ENCODE peak calls at places on chromosome 6, in six cellular contexts. O is astrocyte, K is omental fat pad, Z is astrocyte of the spinal cord, V is fibroblast of mammary gland, A is fibroblast of the aortic adventitia. G is an unnamed sample.

GRCh38 chr6:1190361-1190760 is 121.5 kb upstream of the FOXQ1 start:
- DNase-seq in K (no peak), V (peak), A (peak), O (peak), Z (peak), G (no peak)

GRCh38 chr6:26195924-26196845 is 109.0 kb downstream of the HFE start:
- DNase-seq in O (no peak), K (no peak), A (peak), V (no peak), Z (peak), G (no peak)

GRCh38 chr6:38929560-38929959 is 119.0 kb upstream of the GLP1R start:
- DNase-seq in K (no peak), A (no peak), Z (no peak), V (no peak), O (no peak), G (no peak)

GRCh38 chr6:170293881-170294755 is 3.2 kb upstream of the DLL1 start:
- DNase-seq in V (no peak), A (no peak), Z (no peak), O (no peak), K (no peak), G (no peak)

GRCh38 chr6:167306401-167306998 is 15.4 kb downstream of the UNC93A start:
- DNase-seq in O (peak), K (no peak), A (peak), Z (peak), V (no peak), G (no peak)

GRCh38 chr6:138996524-138996923 is 8.5 kb upstream of the REPS1 start:
- DNase-seq in A (no peak), Z (no peak), V (no peak), K (no peak), O (no peak), G (no peak)

GRCh38 chr6:157695301-157696030 is 127.6 kb upstream of the SNX9 start:
- DNase-seq in V (no peak), A (no peak), K (no peak), O (no peak), Z (no peak), G (no peak)

GRCh38 chr6:6678811-6679210 is 90.3 kb downstream of the LY86 start:
- DNase-seq in A (no peak), K (no peak), O (no peak), V (no peak), Z (no peak), G (no peak)

GRCh38 chr6:147016440-147016839 is 187.8 kb upstream of the STXBP5 start:
- DNase-seq in O (no peak), K (no peak), A (no peak), Z (no peak), V (no peak), G (no peak)

GRCh38 chr6:45681860-45682488 is 304.2 kb upstream of the SUPT3H start:
- DNase-seq in K (no peak), O (no peak), V (peak), A (no peak), Z (no peak), G (no peak)

GRCh38 chr6:167093922-167094432 is 28.9 kb upstream of the CCR6 start:
- DNase-seq in O (no peak), K (no peak), A (no peak), Z (no peak), V (no peak), G (no peak)

GRCh38 chr6:35611235-35611634 is 77.5 kb downstream of the FKBP5 start:
- DNase-seq in K (no peak), V (peak), A (peak), O (peak), Z (peak), G (no peak)

GRCh38 chr6:108589244-108589730 is 28.6 kb downstream of the FOXO3 start:
- DNase-seq in V (peak), A (peak), Z (peak), K (no peak), O (peak), G (no peak)

GRCh38 chr6:45421700-45422540 is 44.2 kb upstream of the SUPT3H start:
- DNase-seq in V (peak), O (peak), A (peak), K (no peak), Z (peak), G (peak)

GRCh38 chr6:27667016-27667415 is 194.1 kb upstream of the ZNF184 start:
- DNase-seq in A (no peak), Z (no peak), K (no peak), V (no peak), O (no peak), G (no peak)

GRCh38 chr6:57324538-57324937 is 7.1 kb downstream of the PRIM2 start:
- DNase-seq in A (peak), Z (peak), V (peak), O (no peak), K (no peak), G (no peak)

GRCh38 chr6:150202934-150203333 is 60.1 kb downstream of the PPP1R14C start:
- DNase-seq in Z (no peak), K (no peak), V (peak), A (peak), O (no peak), G (no peak)

GRCh38 chr6:150898390-150899170 is 33.1 kb downstream of the MTHFD1L start:
- DNase-seq in A (peak), K (no peak), V (peak), Z (peak), O (peak), G (no peak)

GRCh38 chr6:168619560-168620314 is 178.8 kb downstream of the SMOC2 start:
- DNase-seq in Z (no peak), A (no peak), O (no peak), V (no peak), K (no peak), G (no peak)

GRCh38 chr6:168615837-168616236 is 174.9 kb downstream of the SMOC2 start:
- DNase-seq in Z (no peak), K (no peak), A (no peak), V (no peak), O (no peak), G (no peak)

GRCh38 chr6:168618546-168619315 is 177.7 kb downstream of the SMOC2 start:
- DNase-seq in Z (no peak), A (no peak), V (no peak), O (no peak), K (no peak), G (no peak)

GRCh38 chr6:168612586-168612985 is 171.6 kb downstream of the SMOC2 start:
- DNase-seq in V (no peak), O (no peak), K (no peak), Z (no peak), A (no peak), G (no peak)

DNA sequence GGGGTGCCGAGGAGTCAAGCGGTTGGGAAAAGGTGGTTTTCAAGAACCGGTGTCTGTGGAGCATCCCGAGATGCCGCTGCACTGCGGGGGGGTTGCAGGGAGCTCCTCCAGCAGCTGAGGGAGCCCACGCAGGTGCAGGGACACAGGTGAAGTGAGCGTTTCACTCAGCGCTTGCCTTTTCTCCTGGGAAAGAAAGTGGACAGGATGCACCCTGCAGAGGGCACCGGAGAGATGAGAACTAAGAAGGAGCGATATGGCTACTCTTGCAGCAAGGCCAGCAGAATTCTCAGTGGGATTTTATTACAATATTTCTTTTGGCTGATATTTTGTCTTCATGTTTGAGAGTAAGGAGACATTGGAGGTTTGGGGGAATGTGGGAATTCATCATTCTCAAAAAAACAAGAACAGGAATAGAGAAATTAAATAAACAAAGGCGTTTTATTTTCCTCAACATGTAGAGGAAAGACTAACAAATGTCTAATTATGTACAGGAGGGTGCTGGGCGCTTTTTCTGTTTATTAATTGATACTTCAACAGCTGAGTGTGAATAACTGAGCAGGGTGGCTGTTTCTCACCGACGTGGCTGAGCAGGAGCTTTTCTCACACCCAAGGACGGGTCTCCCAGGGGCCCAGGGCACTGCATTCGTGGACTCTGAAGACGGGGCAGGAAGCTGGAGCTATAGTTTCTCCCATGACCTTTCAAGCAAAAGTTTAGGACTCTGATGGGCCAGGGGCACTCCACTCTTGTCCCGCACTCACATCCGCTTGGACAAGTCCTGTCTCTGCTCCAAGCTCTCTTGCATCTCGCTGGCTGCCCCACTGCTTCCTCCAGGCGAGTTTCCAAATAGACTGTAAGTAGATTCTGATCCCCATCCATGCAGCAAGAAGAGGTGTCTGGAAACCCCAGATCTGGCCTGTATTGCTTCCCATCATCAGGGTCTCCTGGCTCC is 176.1 kb downstream of the SMOC2 start:
- DNase-seq in Z (no peak), A (peak), V (no peak), O (no peak), K (no peak), G (no peak)
- TF ChIP-seq CTCF in Z (no peak), A (peak), V (no peak), O (no peak), K (no peak), G (no peak)

GRCh38 chr6:131143319-131143718 is 8.1 kb downstream of the AKAP7 start:
- DNase-seq in A (no peak), Z (no peak), K (no peak), O (no peak), V (no peak), G (no peak)

DNA sequence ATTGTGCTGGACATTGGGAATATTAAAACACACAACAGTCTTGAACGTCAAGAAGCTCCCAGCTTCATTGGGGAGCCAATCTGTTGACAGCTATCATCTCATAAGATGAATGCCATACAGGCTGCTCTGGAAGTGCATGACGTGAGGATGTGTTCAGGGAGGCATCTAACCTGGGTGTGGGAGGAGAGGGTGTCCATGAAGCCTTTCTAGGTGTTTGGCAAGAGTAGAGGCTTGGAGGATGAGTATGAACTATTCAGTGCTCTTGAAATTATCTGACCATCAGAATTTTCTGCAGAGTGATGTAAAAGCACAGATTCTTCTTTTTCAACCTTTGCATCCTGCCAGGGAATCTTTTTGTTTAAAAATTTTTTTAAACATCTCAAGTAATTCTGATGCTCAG is 11.6 kb downstream of the AKAP7 start:
- DNase-seq in O (no peak), A (no peak), V (no peak), K (no peak), Z (no peak), G (no peak)
- TF ChIP-seq CTCF in O (no peak), A (no peak), V (no peak), K (no peak), Z (no peak), G (no peak)

GRCh38 chr6:101645770-101646169 is 252.3 kb downstream of the GRIK2 start:
- DNase-seq in V (no peak), K (no peak), O (no peak), A (no peak), Z (no peak), G (no peak)
- TF ChIP-seq CTCF in V (peak), K (no peak), O (no peak), A (no peak), Z (no peak), G (no peak)

GRCh38 chr6:7721654-7722053 is 4.2 kb upstream of the BMP6 start:
- DNase-seq in O (no peak), Z (peak), K (no peak), A (peak), V (peak), G (no peak)
- TF ChIP-seq CTCF in O (peak), Z (peak), K (no peak), A (peak), V (peak), G (peak)

GRCh38 chr6:34194770-34195169 is 41.9 kb upstream of the HMGA1 start:
- DNase-seq in K (no peak), O (no peak), Z (no peak), A (no peak), V (no peak), G (no peak)
- TF ChIP-seq CTCF in K (no peak), O (no peak), Z (peak), A (peak), V (no peak), G (no peak)

G was measured in mesothelial cell of epicardium.